ENCODE peak calls at places on chromosomes 7 and 10, in four cellular contexts. P is WTC11, K is K562, Q is HepG2. H is an unnamed sample.

GRCh38 chr7:86745019-86745745 is 101.5 kb downstream of the GRM3 start:
- DNase-seq in P (no peak), K (no peak), Q (no peak), H (no peak)

GRCh38 chr10:56142092-56142728 is 218.8 kb downstream of the ZWINT start:
- DNase-seq in P (no peak), K (no peak), Q (no peak), H (no peak)

GRCh38 chr7:81079736-81080135 is 160.9 kb upstream of the SEMA3C start:
- DNase-seq in P (no peak), K (no peak), Q (no peak), H (no peak)

GRCh38 chr10:113985342-113985844 is 58.3 kb upstream of the ADRB1 start:
- DNase-seq in P (no peak), K (no peak), Q (no peak), H (no peak)

GRCh38 chr7:128920913-128921582 is 10.5 kb upstream of the KCP start:
- DNase-seq in P (no peak), K (no peak), Q (no peak), H (no peak)

GRCh38 chr7:43076189-43076605 is 36.2 kb upstream of the HECW1 start:
- DNase-seq in P (no peak), K (no peak), Q (no peak), H (no peak)

GRCh38 chr10:34113504-34114225 is 701.4 kb downstream of the PARD3 start:
- DNase-seq in P (peak; percentile 62), K (no peak), Q (no peak), H (peak; percentile 11)

GRCh38 chr7:5769571-5769970 is 11.9 kb downstream of the RNF216 start:
- DNase-seq in P (no peak), K (no peak), Q (no peak), H (no peak)

GRCh38 chr7:85602196-85602595 is 415.3 kb upstream of the SEMA3D start:
- DNase-seq in P (no peak), K (no peak), Q (no peak), H (no peak)

GRCh38 chr7:157540606-157541294 is 203.9 kb downstream of the DNAJB6 start:
- DNase-seq in P (peak; percentile 9), K (no peak), Q (no peak), H (no peak)

GRCh38 chr7:155576416-155576815 is 30.1 kb upstream of the CNPY1 start:
- DNase-seq in P (no peak), K (no peak), Q (no peak), H (no peak)

GRCh38 chr10:26573674-26574073 is 123.8 kb upstream of the PDSS1 start:
- DNase-seq in P (peak; percentile 32), K (no peak), Q (no peak), H (no peak)

GRCh38 chr10:75187961-75188426 is 22.6 kb upstream of the VDAC2 start:
- DNase-seq in P (peak; percentile 58), K (peak; percentile 85), Q (peak; percentile 69), H (peak; percentile 69)

GRCh38 chr7:70042533-70042932 is 444.3 kb downstream of the AUTS2 start:
- DNase-seq in P (no peak), K (no peak), Q (no peak), H (no peak)

GRCh38 chr7:1019789-1020610 is 24.3 kb upstream of the GPR146 start:
- DNase-seq in P (no peak), K (no peak), Q (no peak), H (no peak)

DNA sequence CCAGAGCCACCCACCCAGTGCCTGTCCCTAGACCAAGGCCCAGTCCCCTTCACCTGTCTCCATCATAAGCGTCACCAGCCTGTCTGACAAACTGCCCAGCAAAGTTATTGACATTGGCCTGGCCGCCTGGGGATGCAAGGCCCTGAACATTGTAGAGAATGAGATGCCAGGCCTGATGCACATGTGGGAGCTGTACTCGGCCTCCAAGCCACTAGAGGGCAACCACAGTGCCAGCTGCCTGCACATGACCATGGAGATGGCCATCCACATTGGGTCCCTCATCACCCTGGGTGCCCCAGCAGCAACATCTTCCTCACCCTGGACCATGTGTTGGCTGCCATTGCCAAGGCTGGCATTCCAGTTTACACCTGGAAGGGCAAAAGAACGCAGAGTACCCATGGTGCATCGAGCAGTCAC is 63.7 kb upstream of the ANTXRL start:
- DNase-seq in P (no peak), K (peak; percentile 35), Q (no peak), H (no peak)
- TF ChIP-seq ELF4 in P (no peak), K (no peak), Q (no peak), H (no peak)

DNA sequence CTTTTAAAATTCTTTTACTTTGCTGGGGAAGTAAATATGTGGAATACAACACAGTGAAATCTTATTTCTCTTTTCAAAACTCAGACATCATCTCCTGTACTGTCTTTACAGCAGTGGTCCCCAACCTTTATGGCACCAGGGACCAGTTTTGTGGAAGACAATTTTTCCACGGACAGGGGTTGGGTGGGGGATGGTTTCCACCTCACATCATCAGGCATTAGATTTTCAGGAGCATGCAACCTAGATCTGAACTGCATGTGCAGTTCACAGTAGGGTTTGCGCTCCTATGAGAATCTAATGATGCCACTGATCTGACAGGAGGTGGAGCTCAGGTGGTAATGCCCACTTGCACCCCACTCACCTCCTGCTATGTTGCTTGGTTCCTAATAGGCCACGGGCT is 12.2 kb downstream of the TMEM60 start:
- DNase-seq in P (no peak), K (no peak), Q (no peak), H (no peak)
- TF ChIP-seq ELF4 in P (no peak), K (no peak), Q (no peak), H (no peak)

GRCh38 chr7:16753932-16754571 is 497 bp downstream of the TSPAN13 start:
- DNase-seq in P (peak; percentile 75), K (peak; percentile 55), Q (peak; percentile 8), H (peak; percentile 37)
- TF ChIP-seq ELF4 in P (no peak), K (no peak), Q (no peak), H (no peak)

DNA sequence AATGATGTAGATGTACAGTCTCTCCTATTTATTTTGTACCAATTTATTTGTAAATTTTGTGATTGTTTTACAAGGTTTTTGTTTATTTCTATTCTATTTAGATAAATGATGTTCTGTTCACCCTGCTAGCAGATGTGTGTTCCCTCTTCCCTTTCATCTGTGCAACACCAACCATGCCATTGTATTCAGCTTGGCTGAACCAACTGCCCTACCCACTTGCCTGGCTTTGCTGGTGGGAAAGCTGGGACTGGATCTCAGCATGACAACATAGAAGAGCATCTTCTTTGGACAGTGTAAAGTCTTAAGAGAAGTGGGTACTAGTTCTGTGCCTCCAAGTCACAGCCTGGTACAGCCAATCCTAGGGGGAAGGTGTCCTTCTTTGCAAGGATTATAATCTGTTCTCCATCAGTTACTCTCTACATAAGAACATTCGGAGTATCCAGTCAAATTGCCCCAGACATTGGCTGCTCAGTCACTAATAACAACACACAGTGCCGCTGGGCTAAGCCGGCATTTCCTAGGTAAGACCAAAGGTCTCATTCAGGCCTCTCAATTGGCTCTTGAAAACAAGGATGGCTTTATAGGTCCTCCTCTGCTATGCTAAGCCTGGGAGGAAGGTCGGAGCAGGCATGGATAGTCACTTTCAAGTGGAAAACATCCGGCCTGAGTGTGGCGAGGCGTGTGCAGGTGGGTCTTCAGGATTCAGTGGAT is 109.7 kb downstream of the NT5C2 start:
- DNase-seq in P (no peak), K (no peak), Q (peak; percentile 85), H (no peak)
- TF ChIP-seq ELF4 in P (no peak), K (no peak), Q (no peak), H (no peak)

GRCh38 chr10:110859947-110860376 is 11.8 kb upstream of the PDCD4 start:
- DNase-seq in P (no peak), K (peak; percentile 35), Q (no peak), H (no peak)
- TF ChIP-seq ELF4 in P (no peak), K (peak; percentile 31), Q (no peak), H (no peak)

GRCh38 chr10:22058195-22058594 is 54.7 kb upstream of the DNAJC1 start:
- DNase-seq in P (no peak), K (no peak), Q (no peak), H (no peak)
- TF ChIP-seq ELF4 in P (no peak), K (no peak), Q (no peak), H (no peak)

GRCh38 chr7:2403718-2404648 is 572 bp downstream of the CHST12 start:
- DNase-seq in P (peak; percentile 58), K (peak; percentile 59), Q (no peak), H (peak; percentile 52)
- TF ChIP-seq ELF4 in P (no peak), K (no peak), Q (no peak), H (no peak)

GRCh38 chr7:151346180-151346769 is 4.7 kb downstream of the NUB1 start:
- DNase-seq in P (no peak), K (no peak), Q (no peak), H (no peak)
- TF ChIP-seq ELF4 in P (no peak), K (no peak), Q (no peak), H (no peak)

GRCh38 chr10:110609592-110609991 is 34.5 kb upstream of the RBM20 start:
- DNase-seq in P (no peak), K (no peak), Q (no peak), H (no peak)

GRCh38 chr10:110612629-110613028 is 31.5 kb upstream of the RBM20 start:
- DNase-seq in P (no peak), K (no peak), Q (no peak), H (no peak)

GRCh38 chr10:110612073-110612472 is 32.1 kb upstream of the RBM20 start:
- DNase-seq in P (no peak), K (no peak), Q (no peak), H (no peak)

GRCh38 chr10:110608087-110608486 is 36.0 kb upstream of the RBM20 start:
- DNase-seq in P (no peak), K (no peak), Q (no peak), H (no peak)

GRCh38 chr10:110610308-110610774 is 33.8 kb upstream of the RBM20 start:
- DNase-seq in P (peak; percentile 50), K (peak; percentile 84), Q (peak; percentile 44), H (peak; percentile 76)
- TF ChIP-seq ELF4 in P (no peak), K (no peak), Q (no peak), H (no peak)

GRCh38 chr7:35652124-35652523 is 42.8 kb downstream of the HERPUD2 start:
- DNase-seq in P (no peak), K (no peak), Q (no peak), H (no peak)
- TF ChIP-seq ELF4 in P (no peak), K (no peak), Q (no peak), H (no peak)

H was measured in HEK293T.